ENCODE peak calls at places on chromosomes 5 and 9, in five cellular contexts. R is PC-3, M is AG04450, J is transverse colon, Q is GM12878. H is an unnamed sample. For H3K9me3, the result is how much of the 10 kb centered on the place peaks cover.

GRCh38 chr5:134642931-134643530 is 5.6 kb upstream of the SEC24A start:
- DNase-seq in M (no peak), R (no peak), Q (peak), J (no peak), H (no peak)

GRCh38 chr5:82156876-82157275 is 121.3 kb downstream of the RPS23 start:
- DNase-seq in R (no peak), J (no peak), M (no peak), Q (no peak), H (no peak)

GRCh38 chr5:140141241-140141640 is 15.5 kb downstream of the IGIP start:
- DNase-seq in Q (no peak), J (no peak), M (peak), R (no peak), H (no peak)

GRCh38 chr5:170552486-170553122 is 48.8 kb downstream of the KCNIP1 start:
- DNase-seq in J (peak), R (no peak), Q (no peak), M (peak), H (peak)

GRCh38 chr9:18422296-18423036 is 51.5 kb upstream of the ADAMTSL1 start:
- DNase-seq in Q (no peak), M (no peak), J (no peak), R (no peak), H (no peak)

GRCh38 chr9:127898433-127899199 is 787 bp downstream of the ST6GALNAC6 start:
- DNase-seq in M (peak), R (peak), Q (no peak), J (peak), H (peak)

GRCh38 chr5:108258001-108258400 is 123.9 kb downstream of the FBXL17 start:
- DNase-seq in R (no peak), Q (no peak), J (no peak), M (no peak), H (no peak)

GRCh38 chr9:136534396-136534795 is 11.5 kb downstream of the NOTCH1 start:
- DNase-seq in M (no peak), J (no peak), R (no peak), Q (no peak), H (no peak)

GRCh38 chr5:106739127-106739526 is 931.6 kb downstream of the EFNA5 start:
- DNase-seq in J (no peak), Q (no peak), M (no peak), R (no peak), H (no peak)

GRCh38 chr5:2738700-2739359 is 12.6 kb downstream of the IRX2 start:
- DNase-seq in Q (no peak), M (no peak), R (no peak), J (no peak), H (no peak)

GRCh38 chr9:2574215-2574614 is 47.4 kb upstream of the VLDLR start:
- DNase-seq in J (no peak), Q (no peak), M (no peak), R (peak), H (no peak)

GRCh38 chr5:124180523-124181461 is 565.6 kb downstream of the ZNF608 start:
- DNase-seq in R (no peak), J (no peak), Q (no peak), M (no peak), H (no peak)

GRCh38 chr5:175146733-175147132 is 297.2 kb downstream of the DRD1 start:
- DNase-seq in J (no peak), M (no peak), Q (no peak), R (no peak), H (no peak)

GRCh38 chr5:82211855-82212572 is 66.1 kb downstream of the RPS23 start:
- DNase-seq in Q (no peak), J (no peak), M (no peak), R (no peak), H (no peak)

GRCh38 chr9:102514541-102514940 is 480.6 kb upstream of the CYLC2 start:
- DNase-seq in J (no peak), R (no peak), M (no peak), Q (no peak), H (no peak)

GRCh38 chr9:98550206-98550820 is 158.4 kb downstream of the GABBR2 start:
- DNase-seq in Q (no peak), J (no peak), M (peak), R (no peak), H (peak)

GRCh38 chr9:137459601-137460362 is 648 bp upstream of the NSMF start:
- DNase-seq in J (no peak), Q (no peak), M (no peak), R (no peak), H (no peak)

GRCh38 chr9:6575324-6575758 is 70.2 kb downstream of the GLDC start:
- DNase-seq in M (no peak), R (no peak), J (peak), Q (peak), H (no peak)

GRCh38 chr5:34895641-34896419 is 19.5 kb downstream of the RAD1 start:
- DNase-seq in R (no peak), M (no peak), Q (no peak), J (no peak), H (no peak)

GRCh38 chr5:127367912-127368468 is 77.4 kb downstream of the MEGF10 start:
- DNase-seq in R (no peak), Q (no peak), M (no peak), J (no peak), H (no peak)

GRCh38 chr9:126882746-126883145 is 22.3 kb downstream of the ZBTB34 start:
- DNase-seq in J (no peak), M (no peak), Q (no peak), R (no peak), H (no peak)

GRCh38 chr5:83000448-83000847 is 76.7 kb downstream of the TMEM167A start:
- DNase-seq in M (no peak), R (no peak), Q (no peak), J (no peak), H (no peak)

GRCh38 chr5:170441385-170441784 is 52.2 kb upstream of the KCNMB1 start:
- DNase-seq in J (no peak), R (no peak), M (no peak), Q (no peak), H (no peak)

GRCh38 chr5:51995773-51996306 is 612.6 kb downstream of the ISL1 start:
- DNase-seq in M (no peak), Q (no peak), J (no peak), R (no peak), H (no peak)

GRCh38 chr5:79961731-79962579 is 29.1 kb downstream of the MTX3 start:
- DNase-seq in R (no peak), Q (no peak), M (no peak), J (no peak), H (no peak)

GRCh38 chr9:117796681-117797080 is 92.5 kb downstream of the TLR4 start:
- DNase-seq in R (no peak), J (no peak), M (no peak), Q (no peak), H (peak)

GRCh38 chr9:125750656-125751035 is 3.5 kb downstream of the PBX3 start:
- DNase-seq in M (no peak), Q (no peak), R (no peak), J (no peak), H (no peak)

GRCh38 chr5:132464155-132464939 is 26.2 kb downstream of the IRF1 start:
- DNase-seq in J (peak), R (no peak), M (no peak), Q (no peak), H (no peak)

GRCh38 chr5:1048861-1049838 is 40.5 kb downstream of the NKD2 start:
- DNase-seq in J (no peak), M (no peak), Q (no peak), R (no peak), H (no peak)

GRCh38 chr9:93825348-93826115 is 129.6 kb downstream of the BARX1 start:
- DNase-seq in J (no peak), M (no peak), R (no peak), Q (no peak), H (no peak)

GRCh38 chr5:27316283-27316675 is 277.9 kb upstream of the CDH9 start:
- DNase-seq in M (peak), R (peak), Q (no peak), J (no peak), H (no peak)
- H3K4me3 ChIP-seq in M (no peak), R (peak), Q (no peak), J (no peak), H (no peak)

GRCh38 chr9:65432722-65433323 is 147.8 kb upstream of the FOXD4L5 start:
- DNase-seq in M (no peak), Q (no peak), R (no peak), J (no peak), H (no peak)

GRCh38 chr9:65432051-65432450 is 147.0 kb upstream of the FOXD4L5 start:
- DNase-seq in J (no peak), M (no peak), Q (no peak), R (no peak), H (no peak)

GRCh38 chr9:65435464-65435863 is 150.5 kb upstream of the FOXD4L5 start:
- DNase-seq in J (no peak), R (no peak), Q (no peak), M (no peak), H (no peak)

DNA sequence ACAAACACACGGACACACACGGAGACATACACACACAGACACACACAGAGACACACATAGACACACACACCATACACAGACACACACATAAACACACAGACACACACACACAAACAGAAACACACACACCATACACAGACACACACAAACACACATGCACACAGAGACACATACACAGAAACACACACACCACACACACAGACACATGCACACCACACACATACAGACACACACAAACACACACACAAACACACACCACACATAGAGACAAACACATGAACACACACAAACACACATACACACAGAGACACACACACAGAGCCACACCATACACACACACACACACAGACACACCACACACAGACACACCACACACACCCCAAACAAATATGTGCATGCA is 152.7 kb upstream of the FOXD4L5 start:
- DNase-seq in J (no peak), R (no peak), Q (no peak), M (no peak), H (no peak)
- H3K9me3 ChIP-seq in J (under half), R (under half), Q (under half), M (under half), H (under half)

GRCh38 chr5:77074745-77075144 is 12.3 kb downstream of the ZBED3 start:
- DNase-seq in J (no peak), R (no peak), M (no peak), Q (no peak), H (no peak)

GRCh38 chr5:77076961-77077820 is 9.9 kb downstream of the ZBED3 start:
- DNase-seq in R (no peak), M (peak), J (peak), Q (no peak), H (peak)

GRCh38 chr5:77080905-77081304 is 6.2 kb downstream of the ZBED3 start:
- DNase-seq in R (no peak), J (no peak), Q (no peak), M (no peak), H (no peak)

GRCh38 chr5:77073667-77074066 is 13.4 kb downstream of the ZBED3 start:
- DNase-seq in M (no peak), R (no peak), J (no peak), Q (no peak), H (no peak)

DNA sequence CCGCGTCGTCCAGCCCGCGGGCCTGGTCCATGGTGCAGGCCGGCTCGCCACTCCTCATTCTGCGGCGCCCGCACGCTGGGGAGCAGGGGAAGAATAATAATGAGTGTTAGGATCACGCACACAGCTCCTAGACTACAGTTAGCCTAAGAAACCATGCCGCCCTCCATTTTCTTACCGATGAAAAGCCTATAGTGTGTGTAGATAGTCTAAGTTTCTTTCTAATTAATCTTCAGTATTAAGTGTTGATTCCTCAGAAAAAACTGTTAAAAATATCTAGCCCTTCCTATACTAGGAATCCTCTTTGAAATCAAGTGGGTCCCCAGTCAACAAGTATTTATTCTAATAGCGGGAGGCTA is 9.3 kb downstream of the ZBED3 start:
- DNase-seq in J (no peak), M (no peak), R (no peak), Q (no peak), H (no peak)
- H3K4me3 ChIP-seq in J (peak), M (no peak), R (no peak), Q (no peak), H (no peak)

GRCh38 chr9:119005162-119005561 is 364.1 kb downstream of the BRINP1 start:
- DNase-seq in R (no peak), J (no peak), Q (no peak), M (no peak), H (no peak)

GRCh38 chr9:119003218-119003617 is 366.0 kb downstream of the BRINP1 start:
- DNase-seq in J (no peak), M (no peak), Q (no peak), R (no peak), H (no peak)

GRCh38 chr9:119009253-119009652 is 360.0 kb downstream of the BRINP1 start:
- DNase-seq in M (no peak), Q (no peak), J (no peak), R (no peak), H (peak)

GRCh38 chr9:119004618-119004990 is 364.6 kb downstream of the BRINP1 start:
- DNase-seq in J (peak), M (no peak), R (no peak), Q (no peak), H (peak)

DNA sequence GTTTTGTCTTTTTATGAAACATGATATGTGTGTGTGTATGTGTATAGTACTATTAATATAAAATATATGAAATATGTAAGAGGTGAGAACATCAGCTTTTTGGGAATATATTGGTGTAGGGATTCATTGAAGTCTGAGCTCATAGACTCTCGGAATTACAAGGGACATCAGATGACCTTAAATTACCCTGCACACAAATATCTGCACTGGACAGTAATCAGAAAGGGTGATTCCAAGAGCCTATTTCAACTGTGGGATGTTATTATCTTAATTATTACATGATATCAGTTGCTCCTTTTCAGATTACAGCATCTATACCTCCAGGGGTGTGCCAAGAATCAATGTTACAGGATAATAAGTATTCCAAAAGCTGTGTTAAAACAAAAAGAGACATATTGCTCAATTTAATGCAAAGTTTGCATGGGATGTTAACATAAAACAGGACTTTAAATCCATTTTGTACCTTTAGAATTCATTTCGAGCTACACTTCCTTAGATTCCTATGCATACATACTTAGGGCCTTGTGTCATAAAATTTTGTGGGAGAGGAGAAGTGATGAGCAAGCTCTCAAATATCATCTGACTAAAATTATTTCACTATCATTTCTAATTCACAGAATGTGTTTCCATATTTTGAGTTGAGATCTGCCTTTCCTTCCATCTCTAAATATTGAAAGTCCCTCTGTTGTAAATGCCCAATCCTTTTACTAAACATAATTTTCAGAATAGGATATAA is 365.2 kb downstream of the BRINP1 start:
- DNase-seq in J (no peak), Q (no peak), R (no peak), M (no peak), H (no peak)
- H3K9me3 ChIP-seq in J (under half), Q (under half), R (under half), M (under half), H (under half)

GRCh38 chr9:133131506-133131905 is 10.5 kb upstream of the RALGDS start:
- DNase-seq in J (no peak), Q (no peak), M (no peak), R (no peak), H (no peak)

GRCh38 chr9:133129001-133129799 is 8.2 kb upstream of the RALGDS start:
- DNase-seq in M (no peak), Q (no peak), R (no peak), J (peak), H (no peak)

GRCh38 chr9:133128152-133128551 is 7.1 kb upstream of the RALGDS start:
- DNase-seq in J (no peak), M (no peak), Q (no peak), R (no peak), H (no peak)

GRCh38 chr9:133132174-133132573 is 11.1 kb upstream of the RALGDS start:
- DNase-seq in M (no peak), Q (no peak), J (no peak), R (no peak), H (no peak)

GRCh38 chr9:133130721-133131244 is 9.7 kb upstream of the RALGDS start:
- DNase-seq in Q (no peak), J (peak), M (no peak), R (no peak), H (no peak)
- H3K4me3 ChIP-seq in Q (peak), J (no peak), M (no peak), R (no peak), H (no peak)

DNA sequence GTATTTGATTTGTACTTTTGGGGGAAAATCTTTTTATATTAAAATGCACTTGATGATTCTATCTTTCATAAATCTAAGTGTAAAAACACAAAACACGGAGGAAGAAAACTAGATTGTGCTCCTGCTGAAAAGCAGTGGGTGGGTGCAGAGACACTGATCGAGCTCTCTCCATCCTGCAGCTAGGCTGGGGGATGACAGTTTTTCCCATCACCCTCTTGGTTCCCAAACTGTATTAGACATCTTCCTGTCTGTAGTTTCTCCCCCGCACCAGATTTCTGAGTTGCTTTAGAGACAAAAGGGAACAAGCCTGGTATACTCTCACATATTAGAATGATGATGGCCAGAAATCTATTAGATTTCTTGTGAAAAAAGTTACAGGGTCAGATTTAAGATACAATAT is 99.6 kb downstream of the FAM114A2 start:
- DNase-seq in Q (no peak), R (no peak), J (no peak), M (no peak), H (no peak)
- H3K9me3 ChIP-seq in Q (under half), R (under half), J (under half), M (under half), H (under half)